ENCODE peak calls at places on chromosomes 3 and 15, in seven cellular contexts. One of them, this sample, is unnamed.
A peak's percentile ranks its signal among the peaks of the same experiment; 100 is the strongest.

GRCh38 chr15:31268911-31269784 is 57.5 kb upstream of the KLF13 start:
- DNase-seq in fibroblast of lung: no peak
- DNase-seq in GM12878: no peak
- DNase-seq in neural progenitor cell: peak; percentile 1
- DNase-seq in HCT116: no peak
- DNase-seq in SK-N-SH: no peak
- DNase-seq in mesendoderm: no peak
- DNase-seq in this sample: no peak

GRCh38 chr3:41199866-41200668 is 762 bp downstream of the CTNNB1 start:
- DNase-seq in fibroblast of lung: peak; percentile 22
- DNase-seq in GM12878: no peak
- DNase-seq in neural progenitor cell: peak; percentile 64
- DNase-seq in HCT116: no peak
- DNase-seq in SK-N-SH: peak; percentile 85
- DNase-seq in mesendoderm: peak; percentile 40
- DNase-seq in this sample: peak; percentile 65

GRCh38 chr15:90870354-90871096 is 2.1 kb downstream of the FURIN start:
- DNase-seq in fibroblast of lung: peak; percentile 50
- DNase-seq in GM12878: no peak
- DNase-seq in neural progenitor cell: no peak
- DNase-seq in HCT116: no peak
- DNase-seq in SK-N-SH: no peak
- DNase-seq in mesendoderm: peak; percentile 58
- DNase-seq in this sample: peak; percentile 13

GRCh38 chr15:63402498-63403253 is 21.0 kb upstream of the CA12 start:
- DNase-seq in fibroblast of lung: peak; percentile 26
- DNase-seq in GM12878: no peak
- DNase-seq in neural progenitor cell: peak; percentile 32
- DNase-seq in HCT116: no peak
- DNase-seq in SK-N-SH: peak; percentile 41
- DNase-seq in mesendoderm: peak; percentile 61
- DNase-seq in this sample: peak; percentile 80

GRCh38 chr3:35772364-35773009 is 133.2 kb downstream of the ARPP21 start:
- DNase-seq in fibroblast of lung: peak; percentile 4
- DNase-seq in GM12878: no peak
- DNase-seq in neural progenitor cell: no peak
- DNase-seq in HCT116: no peak
- DNase-seq in SK-N-SH: peak; percentile 12
- DNase-seq in mesendoderm: no peak
- DNase-seq in this sample: no peak

GRCh38 chr15:34436126-34436955 is 1.3 kb downstream of the GOLGA8A start:
- DNase-seq in fibroblast of lung: peak; percentile 17
- DNase-seq in GM12878: no peak
- DNase-seq in neural progenitor cell: peak; percentile 27
- DNase-seq in HCT116: no peak
- DNase-seq in SK-N-SH: peak; percentile 42
- DNase-seq in mesendoderm: peak; percentile 9
- DNase-seq in this sample: peak; percentile 37

GRCh38 chr3:150462108-150462507 is 54.0 kb downstream of the TSC22D2 start:
- DNase-seq in fibroblast of lung: no peak
- DNase-seq in GM12878: no peak
- DNase-seq in neural progenitor cell: no peak
- DNase-seq in HCT116: no peak
- DNase-seq in SK-N-SH: no peak
- DNase-seq in mesendoderm: no peak
- DNase-seq in this sample: no peak

GRCh38 chr3:109900774-109901173 is 563.4 kb upstream of the DPPA4 start:
- DNase-seq in fibroblast of lung: no peak
- DNase-seq in GM12878: no peak
- DNase-seq in neural progenitor cell: no peak
- DNase-seq in HCT116: no peak
- DNase-seq in SK-N-SH: no peak
- DNase-seq in mesendoderm: no peak
- DNase-seq in this sample: no peak

GRCh38 chr15:95770191-95770590 is 560.3 kb upstream of the NR2F2 start:
- DNase-seq in fibroblast of lung: peak; percentile 69
- DNase-seq in GM12878: no peak
- DNase-seq in neural progenitor cell: no peak
- DNase-seq in HCT116: no peak
- DNase-seq in SK-N-SH: no peak
- DNase-seq in mesendoderm: peak; percentile 65
- DNase-seq in this sample: peak; percentile 31

GRCh38 chr15:100769043-100769974 is 110.3 kb upstream of the ALDH1A3 start:
- DNase-seq in fibroblast of lung: no peak
- DNase-seq in GM12878: no peak
- DNase-seq in neural progenitor cell: no peak
- DNase-seq in HCT116: no peak
- DNase-seq in SK-N-SH: peak; percentile 6
- DNase-seq in mesendoderm: no peak
- DNase-seq in this sample: no peak

GRCh38 chr15:83846847-83847246 is 192.9 kb downstream of the ADAMTSL3 start:
- DNase-seq in fibroblast of lung: peak; percentile 78
- DNase-seq in GM12878: no peak
- DNase-seq in neural progenitor cell: no peak
- DNase-seq in HCT116: no peak
- DNase-seq in SK-N-SH: no peak
- DNase-seq in mesendoderm: no peak
- DNase-seq in this sample: peak; percentile 49

DNA sequence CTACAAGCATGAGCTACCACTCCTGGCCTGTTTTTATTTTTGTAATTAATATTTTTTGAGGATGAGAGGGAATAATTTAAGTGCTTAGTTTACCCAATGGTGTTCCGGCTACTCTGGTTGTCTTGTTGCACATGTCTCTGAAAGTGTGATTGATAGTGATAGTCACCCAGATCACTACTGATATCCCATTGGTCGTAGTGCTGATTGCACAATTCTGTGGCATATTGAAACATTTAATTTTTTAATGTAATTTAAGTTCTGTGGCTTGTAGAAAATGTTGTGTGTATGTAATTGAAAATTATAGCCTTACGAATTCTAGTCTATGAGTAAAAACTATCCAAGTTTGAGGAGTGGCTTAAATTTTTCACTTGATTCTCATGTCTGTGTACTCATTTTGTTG is 11.9 kb downstream of the ARIH2 start:
- DNase-seq in fibroblast of lung: no peak
- DNase-seq in GM12878: no peak
- DNase-seq in neural progenitor cell: no peak
- DNase-seq in HCT116: no peak
- DNase-seq in SK-N-SH: no peak
- DNase-seq in mesendoderm: no peak
- DNase-seq in this sample: peak; percentile 47
- H3K4me1 ChIP-seq in fibroblast of lung: peaks cover 9% of the 10 kb centered on the region
- H3K4me1 ChIP-seq in GM12878: peaks cover 30% of the 10 kb centered on the region
- H3K4me1 ChIP-seq in neural progenitor cell: no peaks in the 10 kb centered on the region
- H3K4me1 ChIP-seq in HCT116: peaks cover 15% of the 10 kb centered on the region
- H3K4me1 ChIP-seq in SK-N-SH: peaks cover 13% of the 10 kb centered on the region
- H3K4me1 ChIP-seq in mesendoderm: no peaks in the 10 kb centered on the region
- H3K4me1 ChIP-seq in this sample: peaks cover 50% of the 10 kb centered on the region

DNA sequence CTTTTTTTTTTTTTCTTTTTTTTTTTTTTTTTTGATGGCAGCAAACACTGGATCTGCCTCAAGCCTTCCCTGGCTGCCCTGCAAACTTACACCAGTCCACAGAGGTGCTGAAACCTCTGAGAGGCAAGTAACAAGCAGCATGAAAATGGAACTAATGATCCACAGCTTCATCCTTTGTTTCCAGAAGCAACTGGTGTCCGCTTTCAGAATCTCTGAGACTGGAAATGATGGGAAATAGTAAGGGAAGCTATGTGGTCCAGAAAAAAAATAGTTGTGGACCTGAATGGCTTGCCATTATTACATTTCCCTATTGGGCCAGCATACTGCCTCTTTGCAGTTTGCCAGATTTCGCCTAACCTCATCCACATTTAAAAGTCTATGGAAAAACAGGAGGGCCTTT is 134.2 kb downstream of the TMCO5A start:
- DNase-seq in fibroblast of lung: peak; percentile 21
- DNase-seq in GM12878: no peak
- DNase-seq in neural progenitor cell: peak; percentile 36
- DNase-seq in HCT116: no peak
- DNase-seq in SK-N-SH: no peak
- DNase-seq in mesendoderm: no peak
- DNase-seq in this sample: no peak
- H3K4me3 ChIP-seq in fibroblast of lung: peak overlapping the region; percentile 5
- H3K4me3 ChIP-seq in GM12878: peak overlapping the region; percentile 15
- H3K4me3 ChIP-seq in neural progenitor cell: peak overlapping the region; percentile 24
- H3K4me3 ChIP-seq in HCT116: no peak overlapping the region
- H3K4me3 ChIP-seq in SK-N-SH: peak overlapping the region; percentile 24
- H3K4me3 ChIP-seq in mesendoderm: no peak overlapping the region
- H3K4me3 ChIP-seq in this sample: peak overlapping the region; percentile 80

GRCh38 chr3:155886915-155887314 is 16.5 kb downstream of the GMPS start:
- DNase-seq in fibroblast of lung: no peak
- DNase-seq in GM12878: no peak
- DNase-seq in neural progenitor cell: no peak
- DNase-seq in HCT116: no peak
- DNase-seq in SK-N-SH: no peak
- DNase-seq in mesendoderm: no peak
- DNase-seq in this sample: no peak
- H3K9ac ChIP-seq in fibroblast of lung: no peak overlapping the region
- H3K9ac ChIP-seq in GM12878: no peak overlapping the region
- H3K9ac ChIP-seq in neural progenitor cell: no peak overlapping the region
- H3K9ac ChIP-seq in HCT116: no peak overlapping the region
- H3K9ac ChIP-seq in SK-N-SH: no peak overlapping the region
- H3K9ac ChIP-seq in mesendoderm: no peak overlapping the region
- H3K9ac ChIP-seq in this sample: no peak overlapping the region

GRCh38 chr3:135136361-135137100 is 341.5 kb downstream of the EPHB1 start:
- DNase-seq in fibroblast of lung: no peak
- DNase-seq in GM12878: peak; percentile 12
- DNase-seq in neural progenitor cell: no peak
- DNase-seq in HCT116: no peak
- DNase-seq in SK-N-SH: peak; percentile 25
- DNase-seq in mesendoderm: no peak
- DNase-seq in this sample: no peak

GRCh38 chr3:135137296-135137695 is 342.2 kb downstream of the EPHB1 start:
- DNase-seq in fibroblast of lung: no peak
- DNase-seq in GM12878: no peak
- DNase-seq in neural progenitor cell: no peak
- DNase-seq in HCT116: no peak
- DNase-seq in SK-N-SH: no peak
- DNase-seq in mesendoderm: no peak
- DNase-seq in this sample: no peak

GRCh38 chr3:135134293-135134692 is 339.2 kb downstream of the EPHB1 start:
- DNase-seq in fibroblast of lung: no peak
- DNase-seq in GM12878: no peak
- DNase-seq in neural progenitor cell: no peak
- DNase-seq in HCT116: no peak
- DNase-seq in SK-N-SH: no peak
- DNase-seq in mesendoderm: no peak
- DNase-seq in this sample: no peak

GRCh38 chr3:135134717-135135116 is 339.7 kb downstream of the EPHB1 start:
- DNase-seq in fibroblast of lung: no peak
- DNase-seq in GM12878: no peak
- DNase-seq in neural progenitor cell: no peak
- DNase-seq in HCT116: no peak
- DNase-seq in SK-N-SH: no peak
- DNase-seq in mesendoderm: no peak
- DNase-seq in this sample: no peak

DNA sequence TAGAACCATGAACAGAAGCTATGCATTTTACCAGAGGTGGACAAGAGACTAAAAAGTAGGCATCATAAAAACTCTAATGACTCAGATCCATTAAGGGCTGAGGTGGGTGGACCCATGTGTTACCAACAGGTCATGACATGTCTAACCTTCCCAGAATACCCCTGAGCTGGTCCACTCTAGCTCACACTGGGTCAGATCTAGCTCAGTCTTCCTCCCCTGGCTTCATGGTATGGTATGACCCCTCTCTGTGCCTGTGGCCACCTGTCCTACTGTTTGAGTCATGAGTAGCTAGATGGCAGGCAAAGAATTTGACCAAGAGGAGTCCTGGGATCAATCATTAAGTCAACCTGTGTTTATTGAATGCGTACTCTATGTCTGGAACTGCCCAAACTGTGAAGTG is 340.4 kb downstream of the EPHB1 start:
- DNase-seq in fibroblast of lung: no peak
- DNase-seq in GM12878: no peak
- DNase-seq in neural progenitor cell: no peak
- DNase-seq in HCT116: no peak
- DNase-seq in SK-N-SH: no peak
- DNase-seq in mesendoderm: no peak
- DNase-seq in this sample: no peak
- H3K4me1 ChIP-seq in fibroblast of lung: no peaks in the 10 kb centered on the region
- H3K4me1 ChIP-seq in GM12878: no peaks in the 10 kb centered on the region
- H3K4me1 ChIP-seq in neural progenitor cell: no peaks in the 10 kb centered on the region
- H3K4me1 ChIP-seq in HCT116: no peaks in the 10 kb centered on the region
- H3K4me1 ChIP-seq in SK-N-SH: peaks cover 14% of the 10 kb centered on the region
- H3K4me1 ChIP-seq in mesendoderm: no peaks in the 10 kb centered on the region
- H3K4me1 ChIP-seq in this sample: no peaks in the 10 kb centered on the region